ENCODE peak calls at places on chromosomes 13 and 19, in nine cellular contexts. T, E, N, Z, M, R, W, U and B are unnamed samples.

GRCh38 chr13:45769072-45769471 is 67.0 kb downstream of the CBY2 start:
- DNase-seq in E (no peak), U (no peak), N (no peak), T (no peak), W (no peak), R (no peak), M (no peak), Z (no peak), B (no peak)

GRCh38 chr19:57664269-57665127 is 4.2 kb upstream of the ZSCAN4 start:
- DNase-seq in U (no peak), T (peak), W (peak), M (no peak), N (peak), E (no peak), Z (no peak), R (peak), B (no peak)

GRCh38 chr13:110620596-110620995 is 5.3 kb downstream of the NAXD start:
- DNase-seq in M (no peak), W (no peak), Z (no peak), T (no peak), E (no peak), R (no peak), U (no peak), N (no peak), B (no peak)

GRCh38 chr13:30340367-30341184 is 33.2 kb upstream of the KATNAL1 start:
- DNase-seq in N (peak), W (no peak), T (peak), E (no peak), Z (no peak), R (no peak), M (no peak), U (no peak), B (peak)

GRCh38 chr19:14494910-14495677 is 833 bp downstream of the GIPC1 start:
- DNase-seq in R (no peak), Z (no peak), U (no peak), E (no peak), N (no peak), M (no peak), T (no peak), W (no peak), B (no peak)

GRCh38 chr19:55193481-55193880 is 13.4 kb upstream of the SYT5 start:
- DNase-seq in R (no peak), Z (no peak), T (no peak), M (no peak), E (no peak), W (no peak), U (no peak), N (no peak), B (no peak)

GRCh38 chr19:1279782-1280341 is 4.5 kb downstream of the FAM174C start:
- DNase-seq in U (peak), R (peak), E (peak), W (peak), N (peak), M (peak), T (peak), Z (peak), B (peak)

GRCh38 chr13:106378263-106378662 is 157.2 kb downstream of the EFNB2 start:
- DNase-seq in W (no peak), M (no peak), T (no peak), U (no peak), N (no peak), E (no peak), Z (no peak), R (no peak), B (no peak)

GRCh38 chr19:8589177-8589714 is 12.0 kb upstream of the MYO1F start:
- DNase-seq in U (no peak), M (no peak), E (no peak), W (no peak), N (no peak), Z (no peak), T (no peak), R (no peak), B (no peak)

GRCh38 chr13:30718661-30719520 is 16.5 kb upstream of the ALOX5AP start:
- DNase-seq in R (no peak), N (peak), T (peak), W (no peak), U (no peak), E (no peak), Z (no peak), M (no peak), B (no peak)

GRCh38 chr13:46622918-46623256 is 69.9 kb downstream of the LRCH1 start:
- DNase-seq in N (peak), E (no peak), T (peak), R (no peak), Z (no peak), M (no peak), W (no peak), U (no peak), B (peak)

GRCh38 chr19:2706251-2706650 is 3.8 kb upstream of the GNG7 start:
- DNase-seq in R (no peak), W (no peak), U (no peak), T (no peak), M (no peak), N (no peak), Z (no peak), E (no peak), B (no peak)

GRCh38 chr13:72463561-72463960 is 263.9 kb downstream of the MZT1 start:
- DNase-seq in W (no peak), T (no peak), U (no peak), E (no peak), Z (no peak), R (no peak), M (no peak), N (no peak), B (no peak)

GRCh38 chr13:95221991-95222732 is 79.1 kb downstream of the ABCC4 start:
- DNase-seq in M (no peak), R (no peak), U (no peak), Z (no peak), T (no peak), W (no peak), E (no peak), N (no peak), B (no peak)

GRCh38 chr19:29676586-29676985 is 11.3 kb downstream of the PLEKHF1 start:
- DNase-seq in R (no peak), W (no peak), U (no peak), E (no peak), N (no peak), Z (no peak), T (no peak), M (no peak), B (no peak)

GRCh38 chr19:42511340-42511739 is 16.9 kb downstream of the CEACAM1 start:
- DNase-seq in Z (no peak), R (no peak), U (no peak), T (no peak), N (no peak), M (no peak), E (no peak), W (no peak), B (no peak)

GRCh38 chr13:110369400-110369799 is 62.3 kb downstream of the COL4A2 start:
- DNase-seq in R (no peak), T (no peak), M (no peak), Z (no peak), W (no peak), E (no peak), U (no peak), N (no peak), B (no peak)

GRCh38 chr19:36604656-36605100 is 435 bp upstream of the ZNF382 start:
- DNase-seq in E (no peak), U (peak), T (peak), W (peak), Z (peak), R (peak), M (peak), N (no peak), B (no peak)